ENCODE peak calls at places on chromosomes 13 and 19, in five cellular contexts. B, O, Q, A and T are unnamed samples.

GRCh38 chr13:31111136-31111535 is 50.6 kb downstream of the HSPH1 start:
- DNase-seq in B (no peak), O (no peak), Q (no peak), A (peak; percentile 23), T (no peak)

GRCh38 chr19:13038306-13039210 is 43.3 kb downstream of the NFIX start:
- DNase-seq in B (no peak), O (no peak), Q (no peak), A (no peak), T (no peak)

GRCh38 chr13:94657167-94657566 is 55.2 kb downstream of the SOX21 start:
- DNase-seq in B (no peak), O (no peak), Q (peak; percentile 10), A (peak; percentile 65), T (no peak)

GRCh38 chr13:27619711-27620376 is 485 bp downstream of the LNX2 start:
- DNase-seq in B (peak; percentile 58), O (no peak), Q (peak; percentile 62), A (no peak), T (no peak)

GRCh38 chr13:27007166-27007565 is 164.4 kb downstream of the USP12 start:
- DNase-seq in B (no peak), O (no peak), Q (no peak), A (no peak), T (no peak)

GRCh38 chr19:51786651-51787494 is 8.1 kb upstream of the FPR3 start:
- DNase-seq in B (no peak), O (no peak), Q (no peak), A (no peak), T (no peak)

GRCh38 chr19:42083537-42083936 is 7.6 kb downstream of the ZNF574 start:
- DNase-seq in B (no peak), O (no peak), Q (no peak), A (no peak), T (no peak)

GRCh38 chr19:38062959-38063786 is 156.2 kb downstream of the SIPA1L3 start:
- DNase-seq in B (no peak), O (no peak), Q (no peak), A (no peak), T (no peak)

GRCh38 chr19:9645466-9645865 is 24.4 kb upstream of the ZNF561 start:
- DNase-seq in B (no peak), O (no peak), Q (no peak), A (peak; percentile 2), T (no peak)

GRCh38 chr19:1369214-1369805 is 14.4 kb upstream of the NDUFS7 start:
- DNase-seq in B (no peak), O (no peak), Q (no peak), A (no peak), T (no peak)

GRCh38 chr13:36555151-36555986 is 118.5 kb upstream of the SERTM1 start:
- DNase-seq in B (no peak), O (no peak), Q (no peak), A (no peak), T (no peak)

GRCh38 chr13:20161275-20161950 is 561 bp upstream of the GJA3 start:
- DNase-seq in B (peak; percentile 48), O (no peak), Q (no peak), A (no peak), T (no peak)

GRCh38 chr13:75566658-75567057 is 17.1 kb downstream of the UCHL3 start:
- DNase-seq in B (no peak), O (no peak), Q (no peak), A (peak; percentile 62), T (no peak)

GRCh38 chr19:29805026-29805925 is 6.5 kb upstream of the CCNE1 start:
- DNase-seq in B (no peak), O (no peak), Q (peak; percentile 29), A (no peak), T (no peak)

GRCh38 chr19:44719262-44719701 is 20.3 kb downstream of the CEACAM16 start:
- DNase-seq in B (no peak), O (no peak), Q (no peak), A (no peak), T (no peak)

GRCh38 chr13:26914624-26915023 is 154.0 kb upstream of the GPR12 start:
- DNase-seq in B (peak; percentile 23), O (no peak), Q (no peak), A (peak; percentile 82), T (no peak)

GRCh38 chr19:40718774-40719391 is 2.0 kb downstream of the ITPKC start:
- DNase-seq in B (no peak), O (peak; percentile 89), Q (peak; percentile 61), A (peak; percentile 93), T (no peak)

GRCh38 chr13:73879346-73880020 is 254.7 kb downstream of the KLF12 start:
- DNase-seq in B (no peak), O (no peak), Q (no peak), A (no peak), T (no peak)